ENCODE peak calls at places on chromosomes 1 and 21, in four cellular contexts. T, C, Q and X are unnamed samples.

GRCh38 chr1:210700083-210700482 is 371.4 kb downstream of the HHAT start:
- DNase-seq in T (no peak), C (no peak), Q (no peak), X (no peak)

GRCh38 chr1:18941221-18942141 is 15.0 kb downstream of the IFFO2 start:
- DNase-seq in T (peak), C (peak), Q (no peak), X (no peak)

GRCh38 chr21:28550057-28550825 is 442.4 kb downstream of the LTN1 start:
- DNase-seq in T (no peak), C (no peak), Q (no peak), X (no peak)

GRCh38 chr1:183230403-183230802 is 44.3 kb downstream of the LAMC2 start:
- DNase-seq in T (no peak), C (no peak), Q (no peak), X (peak)

GRCh38 chr21:35346697-35347096 is 297.6 kb upstream of the RUNX1 start:
- DNase-seq in T (no peak), C (no peak), Q (no peak), X (peak)

GRCh38 chr1:232462200-232462599 is 167.7 kb downstream of the SIPA1L2 start:
- DNase-seq in T (peak), C (no peak), Q (no peak), X (no peak)

GRCh38 chr1:198771562-198772153 is 132.8 kb downstream of the PTPRC start:
- DNase-seq in T (peak), C (no peak), Q (no peak), X (no peak)

GRCh38 chr1:10401281-10401680 is 2.4 kb downstream of the PGD start:
- DNase-seq in T (peak), C (no peak), Q (no peak), X (no peak)

GRCh38 chr1:154791292-154792278 is 78.5 kb downstream of the KCNN3 start:
- DNase-seq in T (no peak), C (no peak), Q (no peak), X (no peak)

GRCh38 chr1:199867601-199868000 is 159.9 kb upstream of the NR5A2 start:
- DNase-seq in T (peak), C (no peak), Q (no peak), X (peak)

GRCh38 chr1:11280719-11281376 is 7.8 kb downstream of the UBIAD1 start:
- DNase-seq in T (no peak), C (no peak), Q (no peak), X (no peak)

GRCh38 chr1:113759341-113760101 is at the start of gene PHTF1:
- DNase-seq in T (peak), C (peak), Q (peak), X (peak)

GRCh38 chr1:32549601-32550000 is 10.4 kb downstream of the ZBTB8A start:
- DNase-seq in T (no peak), C (no peak), Q (no peak), X (no peak)

GRCh38 chr1:198530964-198531363 is 9.5 kb downstream of the ATP6V1G3 start:
- DNase-seq in T (no peak), C (no peak), Q (no peak), X (no peak)

GRCh38 chr1:100164226-100164625 is 13.8 kb downstream of the LRRC39 start:
- DNase-seq in T (no peak), C (no peak), Q (no peak), X (no peak)

GRCh38 chr21:35370671-35371070 is 321.6 kb upstream of the RUNX1 start:
- DNase-seq in T (no peak), C (no peak), Q (no peak), X (no peak)

GRCh38 chr1:55353709-55354620 is 138.8 kb upstream of the USP24 start:
- DNase-seq in T (no peak), C (no peak), Q (no peak), X (no peak)

GRCh38 chr1:155178441-155179106 is 4.9 kb downstream of the TRIM46 start:
- DNase-seq in T (no peak), C (no peak), Q (no peak), X (no peak)

GRCh38 chr1:170583186-170583585 is 51.2 kb downstream of the GORAB start:
- DNase-seq in T (no peak), C (no peak), Q (no peak), X (no peak)

GRCh38 chr1:18309552-18310155 is 171.1 kb upstream of the KLHDC7A start:
- DNase-seq in T (no peak), C (no peak), Q (no peak), X (no peak)

GRCh38 chr1:223810586-223810985 is 35.2 kb downstream of the TP53BP2 start:
- DNase-seq in T (no peak), C (no peak), Q (no peak), X (no peak)

GRCh38 chr21:41957991-41958766 is 4.4 kb upstream of the C2CD2 start:
- DNase-seq in T (peak), C (no peak), Q (no peak), X (peak)

GRCh38 chr1:94490556-94490955 is 51.0 kb downstream of the F3 start:
- DNase-seq in T (no peak), C (no peak), Q (no peak), X (no peak)

GRCh38 chr1:158285756-158286241 is 3.9 kb upstream of the CD1C start:
- DNase-seq in T (no peak), C (no peak), Q (peak), X (peak)

GRCh38 chr1:1540015-1540816 is at the start of gene TMEM240:
- DNase-seq in T (peak), C (peak), Q (peak), X (no peak)

GRCh38 chr1:29105822-29106221 is 17.9 kb downstream of the TMEM200B start:
- DNase-seq in T (no peak), C (no peak), Q (no peak), X (peak)

GRCh38 chr1:115402753-115403184 is 64.7 kb upstream of the NGF start:
- DNase-seq in T (no peak), C (no peak), Q (no peak), X (no peak)

GRCh38 chr1:23167353-23168078 is 1.1 kb downstream of the LUZP1 start:
- DNase-seq in T (peak), C (peak), Q (peak), X (peak)

GRCh38 chr21:34560609-34561008 is 48.6 kb upstream of the KCNE1 start:
- DNase-seq in T (no peak), C (no peak), Q (no peak), X (no peak)

GRCh38 chr1:58782308-58783089 is 1.3 kb downstream of the JUN start:
- DNase-seq in T (peak), C (peak), Q (peak), X (peak)

GRCh38 chr1:230753586-230754251 is 6.5 kb downstream of the CAPN9 start:
- DNase-seq in T (peak), C (peak), Q (peak), X (peak)

GRCh38 chr1:193103759-193104495 is 1.3 kb downstream of the GLRX2 start:
- DNase-seq in T (peak), C (no peak), Q (no peak), X (no peak)

GRCh38 chr1:193104496-193104905 is 713 bp downstream of the GLRX2 start:
- DNase-seq in T (peak), C (peak), Q (peak), X (peak)

GRCh38 chr1:193105821-193106177 is 585 bp upstream of the GLRX2 start:
- DNase-seq in T (no peak), C (no peak), Q (no peak), X (no peak)

GRCh38 chr1:193102662-193103061 is 2.6 kb downstream of the GLRX2 start:
- DNase-seq in T (no peak), C (no peak), Q (no peak), X (no peak)

DNA sequence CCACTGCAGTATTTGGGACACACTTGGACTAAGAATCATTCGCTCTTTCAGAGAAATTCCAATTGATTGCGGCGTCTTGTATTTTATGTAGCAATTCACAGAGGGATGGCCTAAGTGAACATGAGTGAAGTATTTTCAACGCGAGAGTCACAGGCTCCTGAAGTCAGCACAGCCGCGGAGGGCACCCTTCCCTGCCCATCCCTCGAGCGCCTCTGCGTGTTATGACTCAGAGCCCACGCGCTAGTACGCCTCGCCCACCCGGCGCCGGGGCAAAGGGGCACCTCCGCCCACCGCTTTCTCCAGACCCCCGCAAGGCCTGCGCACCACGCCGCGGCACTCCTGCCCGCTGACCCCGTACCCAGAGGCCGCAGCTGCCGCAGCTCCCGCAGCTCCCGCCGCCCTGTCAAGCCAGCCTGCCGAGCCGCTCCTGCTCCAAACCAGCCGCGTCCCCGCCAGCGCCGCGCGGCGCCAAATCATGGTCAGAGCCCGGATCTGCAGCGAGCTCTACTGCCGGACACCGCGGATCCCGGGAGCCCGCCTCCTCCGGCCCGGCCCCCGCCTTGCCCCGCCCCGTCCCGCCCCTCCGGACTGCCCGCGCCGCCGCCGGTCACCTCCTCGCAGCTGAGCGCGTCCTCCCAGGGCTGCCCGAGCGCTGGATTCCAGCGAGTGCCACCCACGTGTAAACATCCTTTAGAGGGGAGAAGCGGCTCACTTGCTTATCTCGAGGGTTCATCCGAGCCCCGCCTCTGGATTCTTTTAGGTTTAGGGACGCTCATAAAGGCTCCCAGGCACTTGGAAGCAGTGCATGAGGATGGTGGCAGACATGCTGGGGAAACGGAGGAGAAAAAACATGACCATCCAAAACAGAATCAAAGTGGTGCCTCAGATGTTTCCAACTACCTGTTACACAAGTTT is at the start of gene GLRX2:
- DNase-seq in T (peak), C (peak), Q (peak), X (peak)
- H2AK5ac ChIP-seq in T (no peak), C (no peak), Q (no peak), X (no peak)

DNA sequence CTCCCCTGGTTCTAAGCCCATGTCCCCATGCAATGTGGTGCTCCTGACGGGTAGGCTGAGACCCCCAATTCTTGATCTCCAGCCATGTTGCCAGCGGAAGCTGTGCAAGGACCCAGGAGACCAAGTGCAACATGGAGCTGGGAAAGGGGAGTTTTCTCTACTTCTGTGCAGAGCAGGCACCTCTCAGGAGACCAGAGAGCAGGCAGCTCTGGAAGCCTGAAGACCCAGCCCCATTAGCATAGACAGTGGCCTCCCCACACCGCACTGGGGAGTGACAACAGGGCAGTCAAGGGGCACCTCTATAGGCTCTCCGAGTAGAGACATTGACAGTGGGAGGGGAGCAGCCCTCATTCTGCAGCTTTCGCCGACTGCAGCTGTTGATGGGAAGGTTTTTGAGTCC is 410.2 kb downstream of the MATN1 start:
- DNase-seq in T (no peak), C (no peak), Q (peak), X (no peak)
- H3K4me2 ChIP-seq in T (no peak), C (no peak), Q (no peak), X (no peak)

GRCh38 chr1:47677241-47677940 is 239.5 kb downstream of the FOXD2 start:
- DNase-seq in T (no peak), C (peak), Q (peak), X (no peak)
- H2AK5ac ChIP-seq in T (no peak), C (no peak), Q (no peak), X (no peak)

GRCh38 chr1:168864266-168864665 is 135.3 kb upstream of the DPT start:
- DNase-seq in T (no peak), C (no peak), Q (no peak), X (no peak)

GRCh38 chr1:168865850-168866620 is 137.0 kb upstream of the DPT start:
- DNase-seq in T (no peak), C (no peak), Q (no peak), X (no peak)

GRCh38 chr1:168863647-168864234 is 134.7 kb upstream of the DPT start:
- DNase-seq in T (no peak), C (no peak), Q (no peak), X (no peak)

GRCh38 chr1:168861421-168862023 is 132.5 kb upstream of the DPT start:
- DNase-seq in T (no peak), C (no peak), Q (no peak), X (peak)
- H3K4me2 ChIP-seq in T (no peak), C (no peak), Q (no peak), X (no peak)

DNA sequence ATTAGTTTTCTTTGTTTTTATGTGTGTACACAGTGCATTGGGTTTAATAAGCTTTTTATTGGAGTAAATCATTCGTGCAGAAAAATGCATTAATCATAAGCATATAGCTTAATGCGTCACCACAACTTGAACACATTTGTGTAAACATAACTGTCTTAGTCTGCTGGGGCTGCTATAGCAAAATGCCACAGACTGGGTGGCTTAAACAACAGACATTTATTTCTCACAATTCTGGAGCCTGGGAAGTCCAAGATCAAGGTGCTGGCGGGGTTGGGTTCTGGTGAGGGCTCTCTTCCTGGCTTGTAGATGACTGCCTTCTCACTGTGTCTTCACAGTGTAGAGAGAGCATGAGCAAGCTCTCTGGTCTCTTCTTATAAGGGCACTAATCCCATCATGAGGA is 17.6 kb upstream of the SLC6A9 start:
- DNase-seq in T (no peak), C (no peak), Q (no peak), X (no peak)
- H2AK5ac ChIP-seq in T (no peak), C (no peak), Q (no peak), X (no peak)